ENCODE peak calls at places on chromosomes 6 and 20, in six cellular contexts. G is ovary, J is A549, S is right lobe of liver, H is GM12892, P is transverse colon. N is an unnamed sample.
A peak's percentile ranks its signal among the peaks of the same experiment; 100 is the strongest.

GRCh38 chr20:55515831-55516230 is 489.5 kb downstream of the CBLN4 start:
- DNase-seq in G (no peak), J (no peak), S (no peak), H (no peak), P (no peak), N (no peak)

GRCh38 chr6:52136055-52136454 is 48.6 kb upstream of the PKHD1 start:
- DNase-seq in G (no peak), J (no peak), S (no peak), H (no peak), P (no peak), N (no peak)

GRCh38 chr6:136959471-136959891 is 37.4 kb downstream of the SLC35D3 start:
- DNase-seq in G (no peak), J (no peak), S (no peak), H (no peak), P (peak; percentile 75), N (no peak)

GRCh38 chr6:159874475-159874874 is 16.3 kb upstream of the MAS1 start:
- DNase-seq in G (peak; percentile 70), J (no peak), S (no peak), H (no peak), P (no peak), N (no peak)

GRCh38 chr6:27503436-27504030 is 30.6 kb upstream of the ZNF184 start:
- DNase-seq in G (peak; percentile 65), J (no peak), S (peak; percentile 52), H (no peak), P (peak; percentile 53), N (no peak)

GRCh38 chr20:59403261-59403961 is 103.0 kb downstream of the EDN3 start:
- DNase-seq in G (peak; percentile 19), J (peak; percentile 75), S (no peak), H (peak; percentile 74), P (peak; percentile 62), N (peak; percentile 75)

GRCh38 chr20:34907616-34908469 is 31.4 kb downstream of the ACSS2 start:
- DNase-seq in G (peak; percentile 58), J (peak; percentile 63), S (no peak), H (no peak), P (peak; percentile 68), N (no peak)

GRCh38 chr6:73286752-73287151 is 23.8 kb upstream of the KHDC1 start:
- DNase-seq in G (no peak), J (no peak), S (no peak), H (no peak), P (no peak), N (no peak)

GRCh38 chr6:45663181-45664180 is 285.7 kb upstream of the SUPT3H start:
- DNase-seq in G (peak; percentile 16), J (no peak), S (no peak), H (no peak), P (peak; percentile 21), N (no peak)

GRCh38 chr20:36573798-36574277 is 441 bp downstream of the TGIF2 start:
- DNase-seq in G (peak; percentile 45), J (no peak), S (peak; percentile 55), H (peak; percentile 57), P (peak; percentile 54), N (no peak)

GRCh38 chr20:36572701-36573102 is 695 bp upstream of the TGIF2 start:
- DNase-seq in G (peak; percentile 17), J (no peak), S (no peak), H (no peak), P (peak; percentile 31), N (no peak)

GRCh38 chr20:36574278-36575065 is 1.1 kb downstream of the TGIF2 start:
- DNase-seq in G (peak; percentile 81), J (peak; percentile 46), S (peak; percentile 63), H (peak; percentile 48), P (peak; percentile 68), N (peak; percentile 54)

GRCh38 chr20:36571564-36572504 is 1.6 kb upstream of the TGIF2 start:
- DNase-seq in G (no peak), J (no peak), S (no peak), H (no peak), P (no peak), N (no peak)

GRCh38 chr20:36573103-36573797 is at the start of gene TGIF2:
- DNase-seq in G (peak; percentile 90), J (peak; percentile 71), S (peak; percentile 87), H (peak; percentile 94), P (peak; percentile 87), N (peak; percentile 97)
- TF ChIP-seq POLR2A in G (peak; percentile 53), J (no peak), S (peak; percentile 87), H (peak; percentile 85), P (peak; percentile 35), N (peak; percentile 65)

GRCh38 chr6:30614843-30615218 is 2.2 kb downstream of the PPP1R10 start:
- DNase-seq in G (peak; percentile 87), J (peak; percentile 76), S (peak; percentile 78), H (peak; percentile 55), P (peak; percentile 88), N (no peak)

GRCh38 chr6:30612687-30613248 is 4.3 kb downstream of the PPP1R10 start:
- DNase-seq in G (no peak), J (no peak), S (no peak), H (no peak), P (no peak), N (no peak)

GRCh38 chr6:30612213-30612612 is 4.8 kb downstream of the PPP1R10 start:
- DNase-seq in G (no peak), J (no peak), S (no peak), H (no peak), P (no peak), N (no peak)

GRCh38 chr6:30614044-30614842 is 2.8 kb downstream of the PPP1R10 start:
- DNase-seq in G (no peak), J (no peak), S (no peak), H (no peak), P (no peak), N (no peak)

DNA sequence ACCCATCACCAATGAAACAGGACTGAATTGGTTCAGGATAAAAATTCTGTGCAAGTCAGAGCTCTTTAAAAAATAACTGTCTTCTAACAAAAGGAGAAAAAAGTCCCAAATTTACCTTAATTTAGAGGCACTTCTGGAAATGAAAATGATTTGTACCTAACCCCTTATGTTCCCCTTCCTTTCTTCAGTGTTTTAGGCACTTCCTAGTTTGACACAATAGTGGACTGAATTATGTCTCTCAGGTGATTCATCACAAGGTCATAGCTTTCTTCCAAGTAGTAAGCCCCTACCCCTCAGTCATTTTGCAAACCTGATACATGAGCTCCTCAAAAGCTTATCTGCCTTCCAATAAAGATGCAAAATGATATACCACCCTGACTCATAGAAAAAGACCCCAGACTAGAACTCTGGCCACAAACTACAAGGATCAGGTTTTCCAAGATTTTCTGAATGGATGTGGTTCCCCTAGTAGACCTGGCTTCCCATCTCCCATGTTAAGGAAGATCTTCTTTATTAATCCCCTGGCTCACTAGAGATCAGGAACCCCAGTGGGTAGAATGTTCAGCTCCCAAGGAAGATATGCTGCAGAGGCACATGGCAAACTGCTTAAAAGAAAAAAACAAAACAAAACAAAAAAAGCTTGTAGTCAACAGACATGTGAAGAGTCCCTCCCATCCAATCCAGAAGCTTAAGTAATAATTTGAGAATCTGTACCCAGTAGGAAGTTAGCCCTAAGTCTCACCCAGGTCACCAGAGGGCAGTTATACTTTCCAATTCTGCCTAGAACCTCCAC is 3.6 kb downstream of the PPP1R10 start:
- DNase-seq in G (no peak), J (no peak), S (no peak), H (no peak), P (no peak), N (no peak)
- TF ChIP-seq POLR2A in G (no peak), J (no peak), S (no peak), H (no peak), P (no peak), N (peak; percentile 57)

DNA sequence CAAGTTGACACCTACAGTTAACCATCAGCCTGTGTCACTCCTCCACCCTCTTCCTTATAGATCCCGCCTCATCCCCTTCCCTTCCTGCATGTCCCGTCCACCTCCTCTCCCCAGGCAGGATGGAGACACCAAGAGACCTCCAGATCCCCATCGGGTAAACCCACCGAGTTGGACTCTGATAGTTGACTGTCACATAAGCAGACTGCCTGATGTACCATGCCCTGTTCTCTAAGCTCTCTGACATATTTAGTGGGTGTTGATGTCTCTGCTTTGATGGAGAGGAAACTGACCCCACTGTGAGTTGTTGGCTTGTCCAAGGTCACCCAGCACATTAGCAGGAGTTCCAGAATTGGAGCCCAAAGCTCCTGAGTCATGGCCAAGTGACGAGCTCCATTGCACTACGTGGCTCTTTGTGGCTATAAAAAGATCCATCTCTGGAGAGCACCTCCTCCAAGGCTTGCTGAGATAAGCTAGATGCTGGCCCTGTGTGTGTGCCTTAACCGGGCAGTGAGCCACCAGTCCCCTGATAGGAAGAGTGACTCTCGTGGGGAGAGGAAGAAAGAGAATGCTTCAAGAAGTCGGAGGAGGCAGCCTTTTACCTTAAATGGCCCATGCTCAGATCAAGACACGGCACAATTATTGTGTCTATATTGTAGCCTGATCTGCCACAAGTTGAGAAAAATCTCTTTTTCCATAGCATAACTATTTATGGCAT is 236.0 kb upstream of the ECI2 start:
- DNase-seq in G (no peak), J (no peak), S (no peak), H (no peak), P (no peak), N (no peak)
- TF ChIP-seq POLR2A in G (no peak), J (no peak), S (no peak), H (no peak), P (no peak), N (no peak)

GRCh38 chr6:87357479-87358196 is 13.0 kb downstream of the C6orf163 start:
- DNase-seq in G (no peak), J (no peak), S (no peak), H (no peak), P (no peak), N (no peak)
- TF ChIP-seq POLR2A in G (no peak), J (no peak), S (no peak), H (no peak), P (no peak), N (no peak)

DNA sequence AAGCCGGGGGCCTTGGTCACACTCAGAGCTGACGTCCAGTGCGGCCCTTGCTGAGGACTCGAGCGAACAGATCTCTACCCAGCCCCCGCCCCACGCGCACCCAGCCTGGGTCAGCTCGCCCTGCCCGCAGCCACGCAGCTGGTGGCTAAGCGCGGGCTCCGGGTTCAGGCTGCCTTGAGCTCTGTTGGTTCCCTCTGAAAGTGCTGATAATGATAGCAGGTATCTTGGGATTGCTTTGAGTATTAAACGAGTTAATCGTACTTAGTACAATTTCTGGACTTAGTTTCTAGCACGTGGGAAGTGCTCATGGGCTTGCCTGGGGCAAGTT is 88.1 kb upstream of the TGM3 start:
- DNase-seq in G (no peak), J (no peak), S (no peak), H (no peak), P (no peak), N (no peak)
- TF ChIP-seq POLR2A in G (no peak), J (no peak), S (no peak), H (no peak), P (no peak), N (no peak)

DNA sequence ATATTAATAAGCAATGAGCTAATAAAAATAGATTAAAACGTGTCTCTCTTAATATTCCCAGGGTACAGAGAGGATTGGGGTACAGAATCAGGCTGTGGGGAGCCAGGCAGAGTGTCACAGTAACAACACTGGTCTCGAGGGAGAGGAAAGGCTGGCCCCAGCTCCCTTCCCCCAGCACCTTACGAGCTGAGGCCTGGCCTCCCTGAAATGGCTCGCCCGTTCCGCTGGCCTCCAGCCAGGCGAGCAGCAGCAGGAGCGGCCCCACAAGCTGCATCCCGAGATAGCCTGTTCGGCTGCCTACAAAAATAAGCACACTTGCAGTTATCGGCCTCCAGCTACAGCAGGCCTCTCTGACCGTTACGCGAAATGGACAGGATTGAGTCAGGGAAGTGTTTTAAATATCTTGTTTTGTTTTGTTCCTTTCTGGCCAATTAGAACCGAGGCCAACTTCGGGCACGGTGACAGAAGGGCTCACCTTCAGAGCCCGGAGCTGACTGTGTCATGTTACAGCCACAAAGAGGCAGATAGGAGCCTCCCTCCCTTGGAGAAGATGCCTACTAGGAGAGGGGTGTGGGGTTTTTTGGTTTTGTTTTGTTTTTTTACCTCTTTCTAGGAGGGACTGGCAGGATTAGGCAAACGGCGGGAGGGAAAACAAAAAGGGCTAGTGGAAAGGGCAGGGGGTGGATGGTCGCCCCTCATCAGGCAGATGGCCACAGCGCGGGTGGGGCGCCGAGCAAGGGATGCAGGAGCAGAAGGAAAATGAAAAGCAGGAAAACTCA is 4.2 kb upstream of the ZMYND8 start:
- DNase-seq in G (peak; percentile 91), J (peak; percentile 51), S (peak; percentile 84), H (peak; percentile 38), P (peak; percentile 77), N (peak; percentile 40)
- TF ChIP-seq POLR2A in G (peak; percentile 59), J (peak; percentile 24), S (peak; percentile 56), H (peak; percentile 57), P (peak; percentile 48), N (peak; percentile 75)

N was measured in GM12891.